ENCODE peak calls at places on chromosome 2, in seven cellular contexts. One of them, this sample, is unnamed. For H3K9me3, the result is how much of the 10 kb centered on the place peaks cover.

GRCh38 chr2:70362661-70363060 is 60.8 kb upstream of the FAM136A start:
- DNase-seq in Panc1: no peak
- DNase-seq in upper lobe of left lung: no peak
- DNase-seq in transverse colon: no peak
- DNase-seq in SK-N-MC: no peak
- DNase-seq in suprapubic skin: no peak
- DNase-seq in SK-N-SH: no peak
- DNase-seq in this sample: no peak

GRCh38 chr2:19187323-19188020 is 171.0 kb downstream of the OSR1 start:
- DNase-seq in Panc1: no peak
- DNase-seq in upper lobe of left lung: no peak
- DNase-seq in transverse colon: no peak
- DNase-seq in SK-N-MC: no peak
- DNase-seq in suprapubic skin: no peak
- DNase-seq in SK-N-SH: no peak
- DNase-seq in this sample: no peak

GRCh38 chr2:172985139-172985874 is 90.3 kb upstream of the MAP3K20 start:
- DNase-seq in Panc1: no peak
- DNase-seq in upper lobe of left lung: peak
- DNase-seq in transverse colon: no peak
- DNase-seq in SK-N-MC: no peak
- DNase-seq in suprapubic skin: no peak
- DNase-seq in SK-N-SH: peak
- DNase-seq in this sample: peak

GRCh38 chr2:55051026-55051866 is 995 bp upstream of the RTN4 start:
- DNase-seq in Panc1: peak
- DNase-seq in upper lobe of left lung: peak
- DNase-seq in transverse colon: peak
- DNase-seq in SK-N-MC: no peak
- DNase-seq in suprapubic skin: peak
- DNase-seq in SK-N-SH: peak
- DNase-seq in this sample: peak

GRCh38 chr2:96107883-96108551 is 8.4 kb downstream of the ADRA2B start:
- DNase-seq in Panc1: no peak
- DNase-seq in upper lobe of left lung: no peak
- DNase-seq in transverse colon: no peak
- DNase-seq in SK-N-MC: no peak
- DNase-seq in suprapubic skin: no peak
- DNase-seq in SK-N-SH: no peak
- DNase-seq in this sample: no peak

GRCh38 chr2:95530734-95531133 is 46.2 kb upstream of the TRIM43B start:
- DNase-seq in Panc1: no peak
- DNase-seq in upper lobe of left lung: no peak
- DNase-seq in transverse colon: no peak
- DNase-seq in SK-N-MC: no peak
- DNase-seq in suprapubic skin: no peak
- DNase-seq in SK-N-SH: no peak
- DNase-seq in this sample: no peak

GRCh38 chr2:203997481-203997880 is 60.9 kb downstream of the ICOS start:
- DNase-seq in Panc1: no peak
- DNase-seq in upper lobe of left lung: no peak
- DNase-seq in transverse colon: no peak
- DNase-seq in SK-N-MC: no peak
- DNase-seq in suprapubic skin: no peak
- DNase-seq in SK-N-SH: no peak
- DNase-seq in this sample: no peak

GRCh38 chr2:97911922-97912575 is 83.7 kb downstream of the TMEM131 start:
- DNase-seq in Panc1: no peak
- DNase-seq in upper lobe of left lung: no peak
- DNase-seq in transverse colon: no peak
- DNase-seq in SK-N-MC: no peak
- DNase-seq in suprapubic skin: no peak
- DNase-seq in SK-N-SH: no peak
- DNase-seq in this sample: no peak

GRCh38 chr2:71563872-71564271 is 110.5 kb downstream of the DYSF start:
- DNase-seq in Panc1: no peak
- DNase-seq in upper lobe of left lung: no peak
- DNase-seq in transverse colon: no peak
- DNase-seq in SK-N-MC: no peak
- DNase-seq in suprapubic skin: no peak
- DNase-seq in SK-N-SH: no peak
- DNase-seq in this sample: no peak

GRCh38 chr2:206176128-206176527 is 16.4 kb downstream of the EEF1B2 start:
- DNase-seq in Panc1: no peak
- DNase-seq in upper lobe of left lung: no peak
- DNase-seq in transverse colon: no peak
- DNase-seq in SK-N-MC: no peak
- DNase-seq in suprapubic skin: no peak
- DNase-seq in SK-N-SH: no peak
- DNase-seq in this sample: no peak

GRCh38 chr2:232444409-232445148 is 11.4 kb upstream of the ALPI start:
- DNase-seq in Panc1: peak
- DNase-seq in upper lobe of left lung: peak
- DNase-seq in transverse colon: peak
- DNase-seq in SK-N-MC: peak
- DNase-seq in suprapubic skin: peak
- DNase-seq in SK-N-SH: peak
- DNase-seq in this sample: peak

GRCh38 chr2:4499316-4499715 is 795.9 kb downstream of the DCDC2C start:
- DNase-seq in Panc1: no peak
- DNase-seq in upper lobe of left lung: no peak
- DNase-seq in transverse colon: no peak
- DNase-seq in SK-N-MC: no peak
- DNase-seq in suprapubic skin: no peak
- DNase-seq in SK-N-SH: no peak
- DNase-seq in this sample: no peak

GRCh38 chr2:44940612-44941464 is 664 bp upstream of the SIX3 start:
- DNase-seq in Panc1: no peak
- DNase-seq in upper lobe of left lung: no peak
- DNase-seq in transverse colon: no peak
- DNase-seq in SK-N-MC: no peak
- DNase-seq in suprapubic skin: no peak
- DNase-seq in SK-N-SH: peak
- DNase-seq in this sample: no peak

GRCh38 chr2:42967959-42968674 is 175.7 kb upstream of the HAAO start:
- DNase-seq in Panc1: no peak
- DNase-seq in upper lobe of left lung: peak
- DNase-seq in transverse colon: no peak
- DNase-seq in SK-N-MC: no peak
- DNase-seq in suprapubic skin: peak
- DNase-seq in SK-N-SH: peak
- DNase-seq in this sample: no peak

GRCh38 chr2:28096421-28096820 is 205.9 kb downstream of the BABAM2 start:
- DNase-seq in Panc1: no peak
- DNase-seq in upper lobe of left lung: no peak
- DNase-seq in transverse colon: no peak
- DNase-seq in SK-N-MC: no peak
- DNase-seq in suprapubic skin: no peak
- DNase-seq in SK-N-SH: no peak
- DNase-seq in this sample: no peak

GRCh38 chr2:216216951-216217903 is 108.1 kb downstream of the XRCC5 start:
- DNase-seq in Panc1: peak
- DNase-seq in upper lobe of left lung: no peak
- DNase-seq in transverse colon: no peak
- DNase-seq in SK-N-MC: no peak
- DNase-seq in suprapubic skin: no peak
- DNase-seq in SK-N-SH: peak
- DNase-seq in this sample: no peak

GRCh38 chr2:43127208-43127940 is 99.0 kb downstream of the ZFP36L2 start:
- DNase-seq in Panc1: no peak
- DNase-seq in upper lobe of left lung: peak
- DNase-seq in transverse colon: peak
- DNase-seq in SK-N-MC: no peak
- DNase-seq in suprapubic skin: no peak
- DNase-seq in SK-N-SH: peak
- DNase-seq in this sample: peak

GRCh38 chr2:152532241-152532640 is 185.0 kb downstream of the PRPF40A start:
- DNase-seq in Panc1: no peak
- DNase-seq in upper lobe of left lung: no peak
- DNase-seq in transverse colon: no peak
- DNase-seq in SK-N-MC: no peak
- DNase-seq in suprapubic skin: no peak
- DNase-seq in SK-N-SH: no peak
- DNase-seq in this sample: no peak

GRCh38 chr2:85750509-85751299 is 3.1 kb upstream of the ATOH8 start:
- DNase-seq in Panc1: no peak
- DNase-seq in upper lobe of left lung: peak
- DNase-seq in transverse colon: peak
- DNase-seq in SK-N-MC: no peak
- DNase-seq in suprapubic skin: no peak
- DNase-seq in SK-N-SH: peak
- DNase-seq in this sample: peak

GRCh38 chr2:234339016-234339415 is 157.9 kb downstream of the ARL4C start:
- DNase-seq in Panc1: no peak
- DNase-seq in upper lobe of left lung: no peak
- DNase-seq in transverse colon: no peak
- DNase-seq in SK-N-MC: no peak
- DNase-seq in suprapubic skin: no peak
- DNase-seq in SK-N-SH: no peak
- DNase-seq in this sample: no peak

GRCh38 chr2:158128168-158128973 is 26.7 kb downstream of the UPP2 start:
- DNase-seq in Panc1: no peak
- DNase-seq in upper lobe of left lung: no peak
- DNase-seq in transverse colon: peak
- DNase-seq in SK-N-MC: no peak
- DNase-seq in suprapubic skin: no peak
- DNase-seq in SK-N-SH: no peak
- DNase-seq in this sample: peak

GRCh38 chr2:75570948-75571729 is 10.4 kb upstream of the EVA1A start:
- DNase-seq in Panc1: no peak
- DNase-seq in upper lobe of left lung: peak
- DNase-seq in transverse colon: no peak
- DNase-seq in SK-N-MC: no peak
- DNase-seq in suprapubic skin: no peak
- DNase-seq in SK-N-SH: no peak
- DNase-seq in this sample: no peak

GRCh38 chr2:226031962-226032441 is 632.5 kb downstream of the NYAP2 start:
- DNase-seq in Panc1: no peak
- DNase-seq in upper lobe of left lung: no peak
- DNase-seq in transverse colon: no peak
- DNase-seq in SK-N-MC: no peak
- DNase-seq in suprapubic skin: no peak
- DNase-seq in SK-N-SH: peak
- DNase-seq in this sample: no peak

GRCh38 chr2:239767016-239767905 is 257.9 kb downstream of the NDUFA10 start:
- DNase-seq in Panc1: no peak
- DNase-seq in upper lobe of left lung: no peak
- DNase-seq in transverse colon: no peak
- DNase-seq in SK-N-MC: no peak
- DNase-seq in suprapubic skin: peak
- DNase-seq in SK-N-SH: no peak
- DNase-seq in this sample: no peak

GRCh38 chr2:210548878-210549384 is 7.5 kb upstream of the CPS1 start:
- DNase-seq in Panc1: no peak
- DNase-seq in upper lobe of left lung: no peak
- DNase-seq in transverse colon: no peak
- DNase-seq in SK-N-MC: no peak
- DNase-seq in suprapubic skin: no peak
- DNase-seq in SK-N-SH: no peak
- DNase-seq in this sample: no peak

GRCh38 chr2:130252880-130253645 is 54.8 kb upstream of the TUBA3E start:
- DNase-seq in Panc1: no peak
- DNase-seq in upper lobe of left lung: no peak
- DNase-seq in transverse colon: peak
- DNase-seq in SK-N-MC: no peak
- DNase-seq in suprapubic skin: no peak
- DNase-seq in SK-N-SH: peak
- DNase-seq in this sample: no peak

GRCh38 chr2:20617892-20618467 is 32.9 kb downstream of the HS1BP3 start:
- DNase-seq in Panc1: peak
- DNase-seq in upper lobe of left lung: peak
- DNase-seq in transverse colon: peak
- DNase-seq in SK-N-MC: no peak
- DNase-seq in suprapubic skin: peak
- DNase-seq in SK-N-SH: peak
- DNase-seq in this sample: peak

GRCh38 chr2:176174382-176174834 is 14.1 kb upstream of the HOXD1 start:
- DNase-seq in Panc1: no peak
- DNase-seq in upper lobe of left lung: no peak
- DNase-seq in transverse colon: no peak
- DNase-seq in SK-N-MC: peak
- DNase-seq in suprapubic skin: no peak
- DNase-seq in SK-N-SH: no peak
- DNase-seq in this sample: no peak
- TF ChIP-seq POLR2AphosphoS5 in Panc1: no peak
- TF ChIP-seq POLR2AphosphoS5 in upper lobe of left lung: no peak
- TF ChIP-seq POLR2AphosphoS5 in transverse colon: no peak
- TF ChIP-seq POLR2AphosphoS5 in SK-N-MC: peak
- TF ChIP-seq POLR2AphosphoS5 in suprapubic skin: no peak
- TF ChIP-seq POLR2AphosphoS5 in SK-N-SH: no peak
- TF ChIP-seq POLR2AphosphoS5 in this sample: no peak

GRCh38 chr2:154133823-154134222 is 262.1 kb downstream of the GALNT13 start:
- DNase-seq in Panc1: no peak
- DNase-seq in upper lobe of left lung: no peak
- DNase-seq in transverse colon: no peak
- DNase-seq in SK-N-MC: no peak
- DNase-seq in suprapubic skin: no peak
- DNase-seq in SK-N-SH: no peak
- DNase-seq in this sample: no peak
- H3K9me3 ChIP-seq in Panc1: under half
- H3K9me3 ChIP-seq in upper lobe of left lung: under half
- H3K9me3 ChIP-seq in transverse colon: under half
- H3K9me3 ChIP-seq in SK-N-MC: under half
- H3K9me3 ChIP-seq in suprapubic skin: under half
- H3K9me3 ChIP-seq in SK-N-SH: under half
- H3K9me3 ChIP-seq in this sample: under half

DNA sequence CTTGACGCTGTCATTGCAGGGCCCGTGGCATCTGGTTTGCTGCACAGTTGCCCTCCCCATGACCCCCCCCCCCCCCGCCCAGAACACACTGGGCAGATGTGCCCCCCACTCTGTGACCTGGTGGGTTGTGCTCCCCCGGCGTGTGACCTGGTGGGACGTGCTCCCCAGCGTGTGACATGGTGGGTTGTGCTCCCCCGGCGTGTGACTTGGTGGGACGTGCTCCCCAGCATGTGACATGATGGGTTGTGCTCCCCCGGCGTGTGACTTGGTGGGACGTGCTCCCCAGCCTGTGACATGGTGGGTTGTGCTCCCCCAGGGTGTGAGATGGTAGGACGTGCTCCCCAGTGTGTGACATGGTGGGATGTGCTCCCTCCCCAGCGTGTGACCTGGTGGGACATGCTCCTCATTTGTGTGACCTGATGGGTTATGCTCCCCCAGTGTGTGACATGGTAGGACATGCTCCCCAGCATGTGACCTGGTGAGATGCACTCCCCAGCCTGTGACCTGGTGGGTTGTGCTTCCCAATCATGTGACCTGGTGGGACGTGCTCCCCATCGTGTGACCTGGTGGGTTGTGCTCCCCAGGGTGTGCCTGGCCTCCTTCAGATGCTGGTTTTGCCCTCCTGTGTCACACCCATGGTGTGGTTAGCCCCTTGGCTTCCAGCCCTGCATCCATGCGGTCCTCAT is 213.7 kb downstream of the AGAP1 start:
- DNase-seq in Panc1: no peak
- DNase-seq in upper lobe of left lung: no peak
- DNase-seq in transverse colon: no peak
- DNase-seq in SK-N-MC: no peak
- DNase-seq in suprapubic skin: no peak
- DNase-seq in SK-N-SH: no peak
- DNase-seq in this sample: no peak
- TF ChIP-seq POLR2AphosphoS5 in Panc1: no peak
- TF ChIP-seq POLR2AphosphoS5 in upper lobe of left lung: no peak
- TF ChIP-seq POLR2AphosphoS5 in transverse colon: no peak
- TF ChIP-seq POLR2AphosphoS5 in SK-N-MC: no peak
- TF ChIP-seq POLR2AphosphoS5 in suprapubic skin: no peak
- TF ChIP-seq POLR2AphosphoS5 in SK-N-SH: no peak
- TF ChIP-seq POLR2AphosphoS5 in this sample: no peak

GRCh38 chr2:224195954-224196571 is 157.0 kb upstream of the SERPINE2 start:
- DNase-seq in Panc1: no peak
- DNase-seq in upper lobe of left lung: no peak
- DNase-seq in transverse colon: no peak
- DNase-seq in SK-N-MC: no peak
- DNase-seq in suprapubic skin: no peak
- DNase-seq in SK-N-SH: no peak
- DNase-seq in this sample: no peak
- H3K9me3 ChIP-seq in Panc1: under half
- H3K9me3 ChIP-seq in upper lobe of left lung: under half
- H3K9me3 ChIP-seq in transverse colon: under half
- H3K9me3 ChIP-seq in SK-N-MC: under half
- H3K9me3 ChIP-seq in suprapubic skin: under half
- H3K9me3 ChIP-seq in SK-N-SH: under half
- H3K9me3 ChIP-seq in this sample: under half